ENCODE peak calls at places on chromosome 12, in seven cellular contexts. One of them, this sample, is unnamed.

GRCh38 chr12:130752692-130753230 is 36.7 kb upstream of the RIMBP2 start:
- DNase-seq in heart left ventricle: no peak
- DNase-seq in pancreas: no peak
- DNase-seq in CD8-positive, alpha-beta T cell: no peak
- DNase-seq in GM23338: peak
- DNase-seq in A549: no peak
- DNase-seq in IMR-90: no peak
- DNase-seq in this sample: no peak

GRCh38 chr12:101759396-101760047 is 20.3 kb upstream of the SYCP3 start:
- DNase-seq in heart left ventricle: no peak
- DNase-seq in pancreas: no peak
- DNase-seq in CD8-positive, alpha-beta T cell: no peak
- DNase-seq in GM23338: peak
- DNase-seq in A549: peak
- DNase-seq in IMR-90: peak
- DNase-seq in this sample: peak

GRCh38 chr12:125773033-125773432 is 707.8 kb downstream of the AACS start:
- DNase-seq in heart left ventricle: no peak
- DNase-seq in pancreas: no peak
- DNase-seq in CD8-positive, alpha-beta T cell: no peak
- DNase-seq in GM23338: peak
- DNase-seq in A549: peak
- DNase-seq in IMR-90: no peak
- DNase-seq in this sample: peak

GRCh38 chr12:28961948-28962384 is 187.1 kb upstream of the FAR2 start:
- DNase-seq in heart left ventricle: no peak
- DNase-seq in pancreas: no peak
- DNase-seq in CD8-positive, alpha-beta T cell: no peak
- DNase-seq in GM23338: no peak
- DNase-seq in A549: no peak
- DNase-seq in IMR-90: no peak
- DNase-seq in this sample: no peak

GRCh38 chr12:58833844-58834243 is 86.5 kb downstream of the LRIG3 start:
- DNase-seq in heart left ventricle: no peak
- DNase-seq in pancreas: no peak
- DNase-seq in CD8-positive, alpha-beta T cell: no peak
- DNase-seq in GM23338: no peak
- DNase-seq in A549: no peak
- DNase-seq in IMR-90: no peak
- DNase-seq in this sample: no peak

GRCh38 chr12:112183591-112184021 is 58.2 kb downstream of the TRAFD1 start:
- DNase-seq in heart left ventricle: no peak
- DNase-seq in pancreas: no peak
- DNase-seq in CD8-positive, alpha-beta T cell: no peak
- DNase-seq in GM23338: no peak
- DNase-seq in A549: no peak
- DNase-seq in IMR-90: no peak
- DNase-seq in this sample: no peak

GRCh38 chr12:2535583-2536187 is 259.1 kb upstream of the FKBP4 start:
- DNase-seq in heart left ventricle: no peak
- DNase-seq in pancreas: no peak
- DNase-seq in CD8-positive, alpha-beta T cell: no peak
- DNase-seq in GM23338: no peak
- DNase-seq in A549: no peak
- DNase-seq in IMR-90: peak
- DNase-seq in this sample: peak

GRCh38 chr12:41067941-41068645 is 120.0 kb upstream of the PDZRN4 start:
- DNase-seq in heart left ventricle: no peak
- DNase-seq in pancreas: no peak
- DNase-seq in CD8-positive, alpha-beta T cell: no peak
- DNase-seq in GM23338: no peak
- DNase-seq in A549: no peak
- DNase-seq in IMR-90: no peak
- DNase-seq in this sample: no peak

GRCh38 chr12:33825986-33826602 is 196.2 kb upstream of the ALG10 start:
- DNase-seq in heart left ventricle: no peak
- DNase-seq in pancreas: no peak
- DNase-seq in CD8-positive, alpha-beta T cell: no peak
- DNase-seq in GM23338: no peak
- DNase-seq in A549: no peak
- DNase-seq in IMR-90: no peak
- DNase-seq in this sample: no peak

GRCh38 chr12:58882796-58883195 is 37.5 kb downstream of the LRIG3 start:
- DNase-seq in heart left ventricle: no peak
- DNase-seq in pancreas: no peak
- DNase-seq in CD8-positive, alpha-beta T cell: no peak
- DNase-seq in GM23338: peak
- DNase-seq in A549: no peak
- DNase-seq in IMR-90: no peak
- DNase-seq in this sample: no peak

GRCh38 chr12:91381309-91381804 is 198.7 kb upstream of the DCN start:
- DNase-seq in heart left ventricle: no peak
- DNase-seq in pancreas: no peak
- DNase-seq in CD8-positive, alpha-beta T cell: no peak
- DNase-seq in GM23338: peak
- DNase-seq in A549: no peak
- DNase-seq in IMR-90: peak
- DNase-seq in this sample: peak

GRCh38 chr12:56255671-56256070 is 2.5 kb downstream of the ANKRD52 start:
- DNase-seq in heart left ventricle: no peak
- DNase-seq in pancreas: peak
- DNase-seq in CD8-positive, alpha-beta T cell: no peak
- DNase-seq in GM23338: no peak
- DNase-seq in A549: no peak
- DNase-seq in IMR-90: no peak
- DNase-seq in this sample: no peak
- H3K27ac ChIP-seq in heart left ventricle: no peak
- H3K27ac ChIP-seq in pancreas: no peak
- H3K27ac ChIP-seq in CD8-positive, alpha-beta T cell: no peak
- H3K27ac ChIP-seq in GM23338: no peak
- H3K27ac ChIP-seq in A549: no peak
- H3K27ac ChIP-seq in IMR-90: no peak
- H3K27ac ChIP-seq in this sample: peak

DNA sequence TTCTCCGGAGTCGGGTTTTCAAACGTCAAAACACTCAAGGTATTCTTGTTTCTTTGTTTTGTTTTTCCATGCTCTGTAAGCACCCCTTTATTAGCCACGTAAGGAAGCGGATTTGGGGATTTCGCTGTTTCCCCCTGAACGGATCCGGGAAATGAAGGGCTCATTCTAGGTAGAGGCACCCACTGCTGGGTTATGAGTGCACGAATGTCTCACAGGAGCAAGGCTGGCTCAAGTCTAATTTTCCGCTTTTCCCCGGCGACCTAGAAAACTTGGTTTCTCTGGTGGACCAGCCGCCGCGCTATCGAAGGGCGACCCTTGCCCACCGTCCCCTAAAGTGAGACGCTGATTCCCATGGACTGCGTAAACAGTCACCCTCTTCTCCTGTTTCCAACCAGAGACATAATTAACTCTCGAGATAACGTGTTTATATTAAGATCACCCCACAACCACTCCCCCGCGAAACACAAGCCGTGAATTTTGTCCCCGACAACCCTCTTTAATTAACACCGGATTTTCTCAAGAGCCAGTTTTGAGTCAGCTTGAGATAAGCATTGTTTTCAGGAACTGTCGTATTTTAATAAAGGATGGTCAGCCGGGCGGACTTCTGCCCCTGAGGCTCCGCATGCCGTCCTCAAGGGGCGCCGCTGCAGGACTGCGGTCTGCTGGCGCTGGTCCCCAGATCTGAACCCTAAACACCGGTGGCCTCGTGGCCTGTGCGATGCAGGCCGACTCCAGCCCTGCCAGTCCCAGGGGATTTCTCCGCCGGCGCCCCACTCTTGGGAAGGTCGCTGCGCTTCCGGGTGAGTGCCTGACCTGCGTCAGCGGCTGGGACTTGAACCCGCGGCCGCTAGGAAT is 523 bp upstream of the ABCC9 start:
- DNase-seq in heart left ventricle: peak
- DNase-seq in pancreas: peak
- DNase-seq in CD8-positive, alpha-beta T cell: no peak
- DNase-seq in GM23338: peak
- DNase-seq in A549: no peak
- DNase-seq in IMR-90: peak
- DNase-seq in this sample: no peak
- TF ChIP-seq CTCF in heart left ventricle: peak
- TF ChIP-seq CTCF in pancreas: peak
- TF ChIP-seq CTCF in CD8-positive, alpha-beta T cell: no peak
- TF ChIP-seq CTCF in GM23338: peak
- TF ChIP-seq CTCF in A549: no peak
- TF ChIP-seq CTCF in IMR-90: peak
- TF ChIP-seq CTCF in this sample: no peak

DNA sequence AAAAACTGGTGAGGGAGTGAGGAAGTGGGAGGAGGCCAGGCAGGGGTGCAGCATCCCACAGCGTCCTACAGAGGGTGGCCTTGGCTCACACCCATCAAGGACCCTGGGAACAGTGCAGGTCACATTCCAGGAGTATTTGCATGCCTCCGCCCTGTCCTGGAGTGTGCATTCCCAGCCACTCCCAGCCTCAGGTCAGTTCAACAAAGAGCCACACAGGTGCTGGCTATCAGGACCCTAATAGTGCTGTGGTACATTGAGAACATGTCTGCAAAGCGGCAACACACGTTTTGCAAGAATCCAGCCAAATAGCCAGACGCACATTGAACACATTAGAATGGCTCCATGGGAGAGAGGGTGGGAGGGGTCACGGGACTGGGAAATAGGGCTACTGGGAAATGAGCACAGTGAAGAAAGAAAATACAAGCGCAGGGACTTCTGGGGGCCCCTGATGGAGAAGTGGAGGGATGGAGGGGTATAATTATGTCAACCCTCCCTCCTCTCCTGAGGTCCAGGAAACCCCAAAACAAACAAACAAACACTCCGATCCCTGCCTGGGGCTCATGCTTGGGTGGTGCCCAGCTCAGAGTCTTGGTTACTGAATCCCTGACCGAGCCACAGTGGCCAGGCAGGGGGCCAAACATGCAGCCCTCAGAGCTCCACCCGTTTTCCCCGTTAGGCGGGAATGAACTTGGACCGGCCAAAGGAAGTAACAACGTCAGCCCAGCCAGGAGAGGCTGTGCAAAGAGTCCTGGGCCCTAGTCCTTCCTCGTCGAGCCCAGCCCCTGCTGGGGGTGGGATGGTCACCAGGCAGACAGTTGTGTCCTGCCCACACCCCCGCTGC is 36.4 kb downstream of the CMKLR1 start:
- DNase-seq in heart left ventricle: peak
- DNase-seq in pancreas: no peak
- DNase-seq in CD8-positive, alpha-beta T cell: no peak
- DNase-seq in GM23338: peak
- DNase-seq in A549: no peak
- DNase-seq in IMR-90: no peak
- DNase-seq in this sample: peak
- H3K27ac ChIP-seq in heart left ventricle: peak
- H3K27ac ChIP-seq in pancreas: peak
- H3K27ac ChIP-seq in CD8-positive, alpha-beta T cell: no peak
- H3K27ac ChIP-seq in GM23338: no peak
- H3K27ac ChIP-seq in A549: no peak
- H3K27ac ChIP-seq in IMR-90: no peak
- H3K27ac ChIP-seq in this sample: peak

DNA sequence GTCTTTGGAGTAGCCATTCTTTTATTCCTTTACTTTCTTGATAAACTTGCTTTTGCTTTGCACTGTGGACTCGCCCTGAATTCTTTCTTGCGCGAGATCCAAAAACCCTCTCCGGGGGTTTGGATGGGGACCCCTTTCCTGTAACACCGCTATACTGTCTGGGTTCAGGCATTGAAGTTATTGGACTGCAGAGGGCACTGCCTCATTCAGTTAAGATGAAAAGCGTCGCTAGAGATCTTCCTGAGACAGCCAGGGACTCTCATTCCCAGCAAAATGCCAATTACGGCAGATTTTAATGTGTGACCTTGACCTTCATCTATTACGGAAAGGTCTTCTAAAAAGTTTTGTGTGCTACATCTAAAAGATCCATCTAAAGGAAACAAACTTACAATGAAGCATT is 17.3 kb upstream of the RIMKLB start:
- DNase-seq in heart left ventricle: no peak
- DNase-seq in pancreas: no peak
- DNase-seq in CD8-positive, alpha-beta T cell: no peak
- DNase-seq in GM23338: peak
- DNase-seq in A549: no peak
- DNase-seq in IMR-90: no peak
- DNase-seq in this sample: no peak
- TF ChIP-seq CTCF in heart left ventricle: peak
- TF ChIP-seq CTCF in pancreas: no peak
- TF ChIP-seq CTCF in CD8-positive, alpha-beta T cell: no peak
- TF ChIP-seq CTCF in GM23338: peak
- TF ChIP-seq CTCF in A549: no peak
- TF ChIP-seq CTCF in IMR-90: no peak
- TF ChIP-seq CTCF in this sample: no peak

GRCh38 chr12:11686135-11686534 is 36.7 kb downstream of the ETV6 start:
- DNase-seq in heart left ventricle: no peak
- DNase-seq in pancreas: no peak
- DNase-seq in CD8-positive, alpha-beta T cell: no peak
- DNase-seq in GM23338: no peak
- DNase-seq in A549: no peak
- DNase-seq in IMR-90: no peak
- DNase-seq in this sample: no peak

GRCh38 chr12:11684811-11685210 is 35.3 kb downstream of the ETV6 start:
- DNase-seq in heart left ventricle: no peak
- DNase-seq in pancreas: no peak
- DNase-seq in CD8-positive, alpha-beta T cell: no peak
- DNase-seq in GM23338: no peak
- DNase-seq in A549: no peak
- DNase-seq in IMR-90: no peak
- DNase-seq in this sample: no peak

GRCh38 chr12:11684393-11684792 is 34.9 kb downstream of the ETV6 start:
- DNase-seq in heart left ventricle: no peak
- DNase-seq in pancreas: no peak
- DNase-seq in CD8-positive, alpha-beta T cell: no peak
- DNase-seq in GM23338: no peak
- DNase-seq in A549: no peak
- DNase-seq in IMR-90: peak
- DNase-seq in this sample: no peak

GRCh38 chr12:11685716-11686115 is 36.2 kb downstream of the ETV6 start:
- DNase-seq in heart left ventricle: no peak
- DNase-seq in pancreas: no peak
- DNase-seq in CD8-positive, alpha-beta T cell: no peak
- DNase-seq in GM23338: no peak
- DNase-seq in A549: no peak
- DNase-seq in IMR-90: peak
- DNase-seq in this sample: no peak

DNA sequence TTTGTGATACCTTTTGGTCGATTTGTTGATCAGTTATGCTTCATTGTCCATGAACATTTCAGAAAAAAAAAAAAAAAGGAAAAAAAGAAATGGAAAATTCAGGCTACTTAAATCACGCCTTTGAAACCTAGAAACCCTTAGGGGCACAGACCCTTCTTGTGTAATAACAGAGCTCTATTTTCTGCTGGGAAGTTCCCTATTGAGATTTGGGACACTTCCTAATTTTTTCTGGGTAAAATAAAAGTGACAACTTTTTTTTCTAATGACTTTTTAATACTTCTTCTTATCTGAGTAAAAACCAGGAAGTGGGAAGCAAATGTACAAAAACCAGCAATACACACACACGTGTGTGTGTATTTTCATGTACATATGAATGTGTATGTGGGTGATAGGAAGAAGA is 35.8 kb downstream of the ETV6 start:
- DNase-seq in heart left ventricle: no peak
- DNase-seq in pancreas: no peak
- DNase-seq in CD8-positive, alpha-beta T cell: no peak
- DNase-seq in GM23338: no peak
- DNase-seq in A549: no peak
- DNase-seq in IMR-90: no peak
- DNase-seq in this sample: no peak
- H3K27ac ChIP-seq in heart left ventricle: no peak
- H3K27ac ChIP-seq in pancreas: no peak
- H3K27ac ChIP-seq in CD8-positive, alpha-beta T cell: no peak
- H3K27ac ChIP-seq in GM23338: no peak
- H3K27ac ChIP-seq in A549: no peak
- H3K27ac ChIP-seq in IMR-90: no peak
- H3K27ac ChIP-seq in this sample: no peak

This sample was measured in RWPE1.